ENCODE peak calls at places on chromosomes 5 and 9, in four cellular contexts. L, A, S and J are unnamed samples.

GRCh38 chr9:134325813-134326753 is at the start of gene RXRA:
- DNase-seq in A (peak; percentile 90), L (no peak), S (peak; percentile 86), J (peak; percentile 49)

GRCh38 chr5:151896041-151896691 is 28.5 kb downstream of the GLRA1 start:
- DNase-seq in L (no peak), A (no peak), S (no peak), J (no peak)

GRCh38 chr5:34913072-34913471 is 2.2 kb downstream of the RAD1 start:
- DNase-seq in L (no peak), A (no peak), S (no peak), J (no peak)

GRCh38 chr9:36818965-36819870 is 214.8 kb downstream of the PAX5 start:
- DNase-seq in L (no peak), S (no peak), A (no peak), J (no peak)

GRCh38 chr9:136495401-136495800 is 12.6 kb upstream of the SEC16A start:
- DNase-seq in S (no peak), L (no peak), A (no peak), J (no peak)

GRCh38 chr5:146079695-146080361 is 25.5 kb downstream of the PLAC8L1 start:
- DNase-seq in S (no peak), A (no peak), L (no peak), J (no peak)

GRCh38 chr9:86519216-86519615 is 165.0 kb upstream of the TUT7 start:
- DNase-seq in L (no peak), A (no peak), S (no peak), J (no peak)

GRCh38 chr9:137878146-137878941 is 762 bp downstream of the CACNA1B start:
- DNase-seq in S (peak; percentile 21), L (no peak), A (peak; percentile 36), J (no peak)

GRCh38 chr9:130430734-130431535 is 13.8 kb upstream of the ASS1 start:
- DNase-seq in L (no peak), S (no peak), A (no peak), J (no peak)

GRCh38 chr9:112069318-112070169 is 105.6 kb downstream of the SUSD1 start:
- DNase-seq in A (peak; percentile 48), L (no peak), S (no peak), J (peak; percentile 11)

GRCh38 chr9:74875656-74876055 is 12.1 kb downstream of the TRPM6 start:
- DNase-seq in L (no peak), S (no peak), A (no peak), J (no peak)

GRCh38 chr5:111121926-111122325 is 29.8 kb downstream of the WDR36 start:
- DNase-seq in L (no peak), A (no peak), S (no peak), J (no peak)

GRCh38 chr5:139295692-139296091 is 2.2 kb downstream of the MATR3 start:
- DNase-seq in L (no peak), A (no peak), S (no peak), J (no peak)

GRCh38 chr5:127351418-127351817 is 60.8 kb downstream of the MEGF10 start:
- DNase-seq in A (no peak), L (no peak), S (no peak), J (no peak)

GRCh38 chr9:123871781-123872180 is 58.1 kb downstream of the DENND1A start:
- DNase-seq in S (no peak), L (no peak), A (no peak), J (no peak)

GRCh38 chr9:97293207-97293721 is 14.2 kb upstream of the CCDC180 start:
- DNase-seq in A (no peak), L (no peak), S (no peak), J (no peak)

GRCh38 chr5:149038336-149039075 is 24.4 kb downstream of the SH3TC2 start:
- DNase-seq in L (no peak), S (no peak), A (no peak), J (no peak)

GRCh38 chr5:78905084-78905938 is 79.8 kb downstream of the ARSB start:
- DNase-seq in L (no peak), S (no peak), A (no peak), J (peak; percentile 58)

GRCh38 chr5:78912085-78912771 is 72.9 kb downstream of the ARSB start:
- DNase-seq in L (no peak), A (no peak), S (no peak), J (no peak)

GRCh38 chr5:78908173-78908901 is 76.8 kb downstream of the ARSB start:
- DNase-seq in S (peak; percentile 81), L (no peak), A (peak; percentile 43), J (no peak)

GRCh38 chr5:78903936-78904335 is 81.2 kb downstream of the ARSB start:
- DNase-seq in L (no peak), S (no peak), A (no peak), J (no peak)

DNA sequence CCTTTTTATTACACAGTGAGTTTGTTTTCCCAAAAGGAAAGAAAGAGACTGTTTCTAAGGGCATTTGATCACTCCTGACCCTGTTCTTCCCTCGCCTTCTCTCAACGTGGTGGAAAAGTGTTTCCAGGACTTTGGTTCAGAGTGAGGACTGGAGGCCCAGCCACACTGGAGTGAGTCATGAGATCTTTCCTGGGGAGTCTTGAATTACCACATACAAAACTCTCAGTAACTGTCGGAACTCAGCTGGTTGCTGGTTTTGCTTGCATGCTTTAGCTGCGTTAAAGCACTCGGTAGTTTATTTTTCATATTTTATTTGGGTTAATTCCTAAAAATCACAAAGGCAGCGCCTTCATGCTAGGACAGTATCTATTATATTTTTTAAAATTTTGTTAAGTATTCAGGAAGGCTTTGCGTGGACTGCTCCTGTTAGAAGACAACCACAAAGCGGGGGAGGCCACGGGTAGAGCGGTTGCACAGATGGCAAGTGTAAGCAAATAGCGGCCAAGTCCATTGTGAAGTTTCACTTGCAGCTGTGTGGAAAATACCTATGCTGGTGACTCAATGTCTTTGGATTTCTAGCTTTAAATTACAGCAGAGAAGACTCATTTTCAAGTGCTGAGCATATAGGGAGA is 77.7 kb downstream of the ARSB start:
- DNase-seq in S (no peak), A (no peak), L (no peak), J (peak; percentile 40)
- H3K4me3 ChIP-seq in S (no peak overlapping the region), A (peak overlapping the region; percentile 22), L (no peak overlapping the region), J (no peak overlapping the region)

DNA sequence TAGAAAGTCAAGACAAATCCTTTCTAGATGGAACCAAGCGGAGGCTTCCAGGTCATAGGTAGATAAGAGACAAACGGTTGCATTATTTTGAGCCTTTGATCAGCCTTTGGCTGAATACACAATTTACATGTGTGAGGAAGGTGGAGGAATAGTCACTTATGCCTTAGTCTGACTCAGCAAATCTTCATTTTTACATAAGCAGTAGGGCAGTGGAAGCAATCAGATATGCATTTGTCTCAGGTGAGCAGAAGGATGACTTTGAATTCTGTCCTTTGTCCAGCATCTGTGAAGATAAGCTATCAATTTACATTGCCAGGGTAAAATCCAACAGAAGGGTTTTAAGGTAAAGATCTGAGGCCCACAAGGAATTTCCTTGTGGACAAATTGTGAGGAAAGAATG is 23.8 kb downstream of the TUSC1 start:
- DNase-seq in S (no peak), A (no peak), L (no peak), J (no peak)
- H3K4me3 ChIP-seq in S (no peak overlapping the region), A (no peak overlapping the region), L (no peak overlapping the region), J (no peak overlapping the region)

GRCh38 chr9:93468763-93469456 is 15.5 kb upstream of the FAM120AOS start:
- DNase-seq in S (no peak), L (no peak), A (no peak), J (no peak)

GRCh38 chr9:93466416-93467061 is 13.2 kb upstream of the FAM120AOS start:
- DNase-seq in S (no peak), L (no peak), A (no peak), J (no peak)

GRCh38 chr9:93465853-93466252 is 12.5 kb upstream of the FAM120AOS start:
- DNase-seq in A (no peak), S (peak; percentile 38), L (no peak), J (no peak)

GRCh38 chr9:93467062-93467416 is 13.7 kb upstream of the FAM120AOS start:
- DNase-seq in S (no peak), A (no peak), L (no peak), J (no peak)

GRCh38 chr9:93467462-93467861 is 14.1 kb upstream of the FAM120AOS start:
- DNase-seq in S (no peak), L (no peak), A (no peak), J (no peak)
- H3K4me3 ChIP-seq in S (no peak overlapping the region), L (no peak overlapping the region), A (no peak overlapping the region), J (no peak overlapping the region)

GRCh38 chr5:129063483-129064136 is 30.9 kb upstream of the ISOC1 start:
- DNase-seq in L (no peak), S (no peak), A (no peak), J (no peak)
- H3K4me3 ChIP-seq in L (no peak overlapping the region), S (no peak overlapping the region), A (no peak overlapping the region), J (no peak overlapping the region)

GRCh38 chr9:129334744-129335080 is 156.7 kb upstream of the IER5L start:
- DNase-seq in S (no peak), L (no peak), A (no peak), J (no peak)

GRCh38 chr9:129335456-129336129 is 157.5 kb upstream of the IER5L start:
- DNase-seq in A (no peak), S (peak; percentile 46), L (no peak), J (no peak)

GRCh38 chr9:129336601-129337286 is 158.7 kb upstream of the IER5L start:
- DNase-seq in L (peak; percentile 85), S (no peak), A (peak; percentile 64), J (peak; percentile 59)

GRCh38 chr9:129337287-129338140 is 159.5 kb upstream of the IER5L start:
- DNase-seq in L (no peak), A (no peak), S (no peak), J (no peak)

DNA sequence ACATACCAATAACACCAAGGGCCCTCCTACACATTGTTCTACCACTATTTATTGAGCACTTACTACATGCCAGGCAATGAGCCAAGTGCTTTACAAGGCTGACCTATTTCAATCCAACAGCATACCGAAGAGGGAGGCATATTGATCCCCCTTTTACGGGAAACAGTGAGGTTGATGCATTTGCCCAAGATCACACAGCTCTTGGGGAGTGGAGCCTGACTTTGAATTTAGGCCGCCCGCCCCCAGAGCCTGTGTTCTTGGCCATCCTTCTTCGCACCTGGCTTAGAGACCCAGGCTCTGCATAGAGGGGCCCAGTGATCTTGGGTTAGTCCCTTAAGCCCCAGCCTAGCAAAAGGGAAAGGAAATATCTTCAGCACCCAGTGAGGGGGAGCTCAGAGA is 158.1 kb upstream of the IER5L start:
- DNase-seq in A (no peak), L (no peak), S (no peak), J (no peak)
- H3K4me3 ChIP-seq in A (peak overlapping the region; percentile 52), L (no peak overlapping the region), S (no peak overlapping the region), J (peak overlapping the region; percentile 45)

GRCh38 chr5:95962785-95963184 is 1.1 kb upstream of the ELL2 start:
- DNase-seq in S (no peak), A (no peak), L (no peak), J (no peak)
- H3K4me3 ChIP-seq in S (no peak overlapping the region), A (peak overlapping the region; percentile 82), L (no peak overlapping the region), J (no peak overlapping the region)

GRCh38 chr9:35749515-35750255 is 598 bp downstream of the RGP1 start:
- DNase-seq in A (peak; percentile 67), L (peak; percentile 76), S (peak; percentile 46), J (peak; percentile 57)
- H3K4me3 ChIP-seq in A (peak overlapping the region; percentile 95), L (peak overlapping the region; percentile 87), S (peak overlapping the region; percentile 82), J (peak overlapping the region; percentile 89)

DNA sequence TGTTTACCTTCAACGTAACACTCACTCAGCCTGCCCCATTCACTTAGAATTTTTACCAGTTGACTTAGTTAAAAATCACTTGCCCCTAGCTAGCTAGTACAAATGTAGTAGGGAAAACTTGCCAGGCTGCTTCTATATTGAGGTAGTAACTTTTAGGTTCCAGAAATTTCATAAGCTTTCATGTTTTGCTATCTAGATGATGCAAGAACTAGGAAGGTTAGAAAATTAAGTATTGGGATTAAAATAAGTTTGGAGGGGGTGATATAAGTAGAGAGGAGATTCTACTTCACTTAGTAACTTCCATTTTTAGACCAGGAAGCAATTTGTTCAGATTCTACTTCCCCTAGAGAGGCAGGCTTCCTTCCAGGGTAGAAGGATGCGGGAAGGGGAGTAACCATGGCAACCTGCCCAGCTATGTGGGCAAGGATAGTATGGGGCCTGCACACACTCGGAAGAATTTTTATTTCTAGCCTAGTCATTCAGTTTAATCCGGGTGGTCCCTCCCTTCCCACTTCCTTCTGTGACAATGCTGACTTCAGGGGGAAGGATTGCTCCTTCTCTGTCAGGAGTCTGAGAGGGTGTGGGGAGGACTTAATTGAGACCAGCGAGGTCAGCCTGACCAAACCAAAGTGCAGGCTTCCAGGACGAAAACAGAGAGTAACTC is 4.2 kb downstream of the DAB2 start:
- DNase-seq in A (peak; percentile 72), S (peak; percentile 31), L (no peak), J (no peak)
- H3K4me3 ChIP-seq in A (peak overlapping the region; percentile 69), S (no peak overlapping the region), L (no peak overlapping the region), J (no peak overlapping the region)